ENCODE peak calls at places on chromosomes 11 and 22, in ten cellular contexts. E is kidney epithelial cell; Z is stromal cell of bone marrow; L is activated T-cell treated with anti-CD3 and anti-CD28 coated beads, Interleukin-2, amount 50 U/mL, for 1 hour; S is NAMALWA; R is activated CD4-positive, alpha-beta T cell treated with anti-CD3 and anti-CD28 coated beads for 24 hours; H is ascending aorta; U is T-helper 1 cell; Y is T1000; T is EH. P is an unnamed sample.

GRCh38 chr11:36069576-36070214 is 125.8 kb downstream of the LDLRAD3 start:
- DNase-seq in T (no peak), L (no peak), H (no peak), S (no peak), Z (no peak), Y (no peak), U (no peak), E (no peak), R (no peak), P (no peak)

GRCh38 chr11:119694334-119694733 is 34.7 kb downstream of the NECTIN1 start:
- DNase-seq in L (no peak), U (no peak), T (peak; percentile 9), S (peak; percentile 57), Y (no peak), Z (no peak), H (no peak), R (no peak), E (no peak), P (no peak)

GRCh38 chr11:102664001-102664752 is 39.0 kb upstream of the MMP20 start:
- DNase-seq in Z (no peak), Y (no peak), U (no peak), L (no peak), H (no peak), S (peak; percentile 67), T (peak; percentile 13), E (no peak), R (no peak), P (no peak)

GRCh38 chr11:63919267-63920125 is 2.5 kb upstream of the RCOR2 start:
- DNase-seq in Y (no peak), Z (no peak), L (no peak), T (peak; percentile 30), R (no peak), U (no peak), S (no peak), E (no peak), H (no peak), P (no peak)

GRCh38 chr11:111438846-111439520 is 59.9 kb upstream of the POU2AF1 start:
- DNase-seq in H (no peak), R (no peak), T (no peak), Z (no peak), E (no peak), U (no peak), S (peak; percentile 75), Y (no peak), L (no peak), P (no peak)

GRCh38 chr11:45089251-45089650 is 57.2 kb upstream of the PRDM11 start:
- DNase-seq in H (peak; percentile 69), Z (peak; percentile 98), L (no peak), T (peak; percentile 99), Y (no peak), R (no peak), E (no peak), S (no peak), U (no peak), P (no peak)

GRCh38 chr22:37273846-37274225 is 8.5 kb upstream of the CYTH4 start:
- DNase-seq in S (no peak), Z (no peak), T (no peak), E (no peak), Y (no peak), L (no peak), R (no peak), H (no peak), U (no peak), P (no peak)

GRCh38 chr11:45053736-45054446 is 92.5 kb upstream of the PRDM11 start:
- DNase-seq in E (no peak), U (no peak), T (no peak), L (no peak), R (no peak), S (no peak), Y (no peak), Z (no peak), H (no peak), P (no peak)

GRCh38 chr11:70556884-70557741 is 158.8 kb downstream of the CTTN start:
- DNase-seq in H (no peak), Y (peak; percentile 59), Z (no peak), E (peak; percentile 65), R (no peak), L (no peak), U (no peak), T (peak; percentile 6), S (no peak), P (no peak)

GRCh38 chr11:63896071-63896470 is 20.9 kb downstream of the RCOR2 start:
- DNase-seq in R (no peak), Y (no peak), L (no peak), E (no peak), Z (no peak), S (no peak), T (no peak), H (no peak), U (no peak), P (no peak)

GRCh38 chr11:134047586-134047999 is 21.3 kb upstream of the JAM3 start:
- DNase-seq in H (peak; percentile 76), Z (peak; percentile 91), E (no peak), U (no peak), L (peak; percentile 9), T (peak; percentile 97), R (no peak), Y (peak; percentile 82), S (no peak), P (no peak)

GRCh38 chr11:13769188-13769587 is 100.7 kb downstream of the FAR1 start:
- DNase-seq in S (no peak), H (no peak), L (no peak), Y (no peak), U (no peak), T (no peak), Z (no peak), R (no peak), E (no peak), P (no peak)

GRCh38 chr11:73760066-73760679 is 701 bp downstream of the RAB6A start:
- DNase-seq in H (no peak), E (no peak), L (peak; percentile 23), S (no peak), R (no peak), Y (no peak), U (no peak), T (peak; percentile 49), Z (peak; percentile 11), P (peak; percentile 13)

GRCh38 chr11:13262096-13262495 is 15.5 kb upstream of the BMAL1 start:
- DNase-seq in Y (no peak), T (peak; percentile 8), H (no peak), E (no peak), R (no peak), S (no peak), U (no peak), L (no peak), Z (no peak), P (no peak)

GRCh38 chr11:115874843-115875242 is 370.6 kb upstream of the CADM1 start:
- DNase-seq in Y (no peak), T (no peak), U (no peak), L (no peak), S (peak; percentile 7), Z (no peak), E (no peak), R (no peak), H (no peak), P (no peak)

GRCh38 chr22:18065256-18065655 is 12.5 kb upstream of the PEX26 start:
- DNase-seq in R (no peak), H (no peak), E (no peak), S (peak; percentile 46), T (no peak), Y (peak; percentile 15), U (no peak), L (no peak), Z (no peak), P (no peak)

GRCh38 chr11:11502303-11502828 is 119.4 kb downstream of the GALNT18 start:
- DNase-seq in E (no peak), H (no peak), Z (no peak), U (no peak), R (no peak), T (no peak), L (no peak), Y (no peak), S (no peak), P (no peak)

GRCh38 chr11:116690623-116691022 is 82.2 kb downstream of the BUD13 start:
- DNase-seq in Z (no peak), Y (no peak), T (no peak), S (no peak), R (no peak), H (no peak), E (no peak), U (no peak), L (no peak), P (no peak)

GRCh38 chr11:803467-803742 is 1.6 kb downstream of the PIDD1 start:
- DNase-seq in Y (no peak), T (no peak), E (no peak), U (no peak), L (no peak), Z (no peak), S (no peak), R (no peak), H (no peak), P (no peak)

GRCh38 chr11:73647459-73648100 is 1.2 kb downstream of the PLEKHB1 start:
- DNase-seq in E (peak; percentile 73), H (peak; percentile 80), R (peak; percentile 88), Z (peak; percentile 57), L (peak; percentile 94), U (peak; percentile 86), T (peak; percentile 83), Y (peak; percentile 78), S (peak; percentile 28), P (peak; percentile 90)

GRCh38 chr22:39818050-39818449 is 75.5 kb downstream of the ENTHD1 start:
- DNase-seq in Z (peak; percentile 11), H (no peak), U (no peak), Y (no peak), T (peak; percentile 57), L (no peak), R (no peak), E (no peak), S (no peak), P (no peak)

GRCh38 chr11:61955416-61956135 is 5.4 kb downstream of the BEST1 start:
- DNase-seq in S (no peak), U (no peak), E (no peak), Z (no peak), Y (no peak), L (peak; percentile 54), T (no peak), R (no peak), H (no peak), P (no peak)

GRCh38 chr22:28341001-28341400 is 338.6 kb downstream of the TTC28 start:
- DNase-seq in Z (no peak), Y (no peak), S (no peak), U (no peak), H (no peak), R (no peak), E (no peak), L (no peak), T (peak; percentile 61), P (no peak)

GRCh38 chr11:63671322-63672155 is at the start of gene ATL3:
- DNase-seq in L (peak; percentile 97), U (peak; percentile 94), H (peak; percentile 89), Y (peak; percentile 92), T (peak; percentile 97), E (peak; percentile 80), S (peak; percentile 91), Z (peak; percentile 88), R (peak; percentile 91), P (peak; percentile 93)

GRCh38 chr11:122393209-122393850 is 262.2 kb upstream of the UBASH3B start:
- DNase-seq in E (no peak), L (no peak), S (no peak), Z (no peak), Y (no peak), U (no peak), T (no peak), H (no peak), R (no peak), P (no peak)

GRCh38 chr22:33747576-33748180 is 172.6 kb downstream of the LARGE1 start:
- DNase-seq in E (no peak), T (no peak), R (no peak), H (no peak), L (no peak), Z (no peak), Y (no peak), U (no peak), S (peak; percentile 23), P (no peak)

GRCh38 chr11:12546122-12546521 is 128.1 kb upstream of the TEAD1 start:
- DNase-seq in Y (no peak), U (no peak), L (no peak), E (no peak), Z (no peak), S (no peak), R (no peak), H (no peak), T (no peak), P (no peak)

P was measured in memory B cell.